ENCODE peak calls at places on chromosome 2, in ten cellular contexts. M, S, V, X, J, A, N, C, T and Z are unnamed samples.

GRCh38 chr2:20593072-20594034 is 57.5 kb downstream of the HS1BP3 start:
- DNase-seq in M (peak; percentile 90), S (peak; percentile 62), V (peak; percentile 79), X (no peak), J (peak; percentile 48), A (peak; percentile 82), N (no peak), C (no peak), T (no peak), Z (no peak)

GRCh38 chr2:237207641-237208040 is 122.0 kb downstream of the COPS8 start:
- DNase-seq in M (peak; percentile 58), S (peak; percentile 92), V (peak; percentile 90), X (no peak), J (no peak), A (peak; percentile 89), N (no peak), C (no peak), T (no peak), Z (no peak)

GRCh38 chr2:203808041-203808750 is 59.4 kb upstream of the CTLA4 start:
- DNase-seq in M (peak; percentile 90), S (no peak), V (no peak), X (no peak), J (no peak), A (peak; percentile 95), N (no peak), C (no peak), T (no peak), Z (no peak)

GRCh38 chr2:104563398-104564024 is 290.4 kb upstream of the POU3F3 start:
- DNase-seq in M (no peak), S (no peak), V (no peak), X (no peak), J (no peak), A (no peak), N (no peak), C (no peak), T (no peak), Z (no peak)

GRCh38 chr2:165239230-165239629 is at the start of gene SCN2A:
- DNase-seq in M (peak; percentile 17), S (no peak), V (no peak), X (peak; percentile 32), J (no peak), A (peak; percentile 11), N (peak; percentile 51), C (peak; percentile 80), T (peak; percentile 21), Z (no peak)

GRCh38 chr2:235634435-235635152 is 140.8 kb downstream of the AGAP1 start:
- DNase-seq in M (no peak), S (no peak), V (no peak), X (no peak), J (no peak), A (no peak), N (no peak), C (no peak), T (no peak), Z (no peak)

GRCh38 chr2:111898703-111899514 is 502 bp downstream of the MERTK start:
- DNase-seq in M (no peak), S (peak; percentile 72), V (peak; percentile 74), X (no peak), J (peak; percentile 61), A (no peak), N (no peak), C (no peak), T (no peak), Z (peak; percentile 70)

GRCh38 chr2:238895901-238896600 is 48.2 kb downstream of the TWIST2 start:
- DNase-seq in M (peak; percentile 55), S (peak; percentile 85), V (peak; percentile 94), X (no peak), J (no peak), A (peak; percentile 96), N (no peak), C (no peak), T (peak; percentile 76), Z (peak; percentile 89)

GRCh38 chr2:105387225-105387624 is 11.6 kb downstream of the FHL2 start:
- DNase-seq in M (no peak), S (no peak), V (no peak), X (no peak), J (no peak), A (no peak), N (no peak), C (no peak), T (no peak), Z (no peak)

GRCh38 chr2:65974067-65974723 is 460.7 kb upstream of the MEIS1 start:
- DNase-seq in M (no peak), S (no peak), V (no peak), X (no peak), J (no peak), A (no peak), N (no peak), C (no peak), T (no peak), Z (peak; percentile 19)

GRCh38 chr2:38716185-38716584 is 35.0 kb downstream of the SRSF7 start:
- DNase-seq in M (peak; percentile 92), S (no peak), V (no peak), X (no peak), J (no peak), A (peak; percentile 75), N (no peak), C (no peak), T (no peak), Z (no peak)

GRCh38 chr2:205758051-205758450 is 75.8 kb downstream of the NRP2 start:
- DNase-seq in M (no peak), S (no peak), V (peak; percentile 72), X (no peak), J (no peak), A (peak; percentile 58), N (no peak), C (no peak), T (no peak), Z (no peak)

GRCh38 chr2:41967426-41968181 is 80.2 kb upstream of the PKDCC start:
- DNase-seq in M (no peak), S (peak; percentile 66), V (peak; percentile 72), X (no peak), J (peak; percentile 62), A (peak; percentile 26), N (no peak), C (no peak), T (no peak), Z (no peak)

GRCh38 chr2:208793434-208793833 is 386.8 kb downstream of the PTH2R start:
- DNase-seq in M (no peak), S (no peak), V (no peak), X (no peak), J (no peak), A (no peak), N (no peak), C (no peak), T (no peak), Z (no peak)